ENCODE peak calls at places on chromosomes 13 and 19, in four cellular contexts. One of them, this sample, is unnamed.

GRCh38 chr13:80547885-80548284 is 207.0 kb upstream of the SPRY2 start:
- DNase-seq in T-helper 17 cell: no peak
- DNase-seq in SHP77: no peak
- DNase-seq in CD4-positive, alpha-beta memory T cell: no peak
- DNase-seq in this sample: no peak

GRCh38 chr19:44260695-44261446 is 1.2 kb downstream of the ZNF233 start:
- DNase-seq in T-helper 17 cell: no peak
- DNase-seq in SHP77: no peak
- DNase-seq in CD4-positive, alpha-beta memory T cell: no peak
- DNase-seq in this sample: no peak

GRCh38 chr13:41995946-41996345 is 35.0 kb upstream of the VWA8 start:
- DNase-seq in T-helper 17 cell: no peak
- DNase-seq in SHP77: no peak
- DNase-seq in CD4-positive, alpha-beta memory T cell: no peak
- DNase-seq in this sample: no peak

GRCh38 chr19:47310819-47311218 is 1.2 kb downstream of the C5AR1 start:
- DNase-seq in T-helper 17 cell: no peak
- DNase-seq in SHP77: peak; percentile 58
- DNase-seq in CD4-positive, alpha-beta memory T cell: no peak
- DNase-seq in this sample: no peak

GRCh38 chr13:30892966-30893365 is 13.1 kb upstream of the MEDAG start:
- DNase-seq in T-helper 17 cell: no peak
- DNase-seq in SHP77: no peak
- DNase-seq in CD4-positive, alpha-beta memory T cell: no peak
- DNase-seq in this sample: no peak

GRCh38 chr19:928471-929259 is 2.8 kb downstream of the ARID3A start:
- DNase-seq in T-helper 17 cell: no peak
- DNase-seq in SHP77: no peak
- DNase-seq in CD4-positive, alpha-beta memory T cell: no peak
- DNase-seq in this sample: no peak

GRCh38 chr13:40316301-40316700 is 350.1 kb downstream of the FOXO1 start:
- DNase-seq in T-helper 17 cell: no peak
- DNase-seq in SHP77: no peak
- DNase-seq in CD4-positive, alpha-beta memory T cell: no peak
- DNase-seq in this sample: no peak

GRCh38 chr19:15074371-15074770 is 7.6 kb upstream of the OR1I1 start:
- DNase-seq in T-helper 17 cell: no peak
- DNase-seq in SHP77: no peak
- DNase-seq in CD4-positive, alpha-beta memory T cell: no peak
- DNase-seq in this sample: no peak

GRCh38 chr13:29474991-29475390 is 120.5 kb downstream of the SLC7A1 start:
- DNase-seq in T-helper 17 cell: no peak
- DNase-seq in SHP77: no peak
- DNase-seq in CD4-positive, alpha-beta memory T cell: no peak
- DNase-seq in this sample: no peak

GRCh38 chr13:59568306-59568705 is 595.4 kb downstream of the DIAPH3 start:
- DNase-seq in T-helper 17 cell: no peak
- DNase-seq in SHP77: no peak
- DNase-seq in CD4-positive, alpha-beta memory T cell: no peak
- DNase-seq in this sample: no peak

GRCh38 chr19:58009666-58010301 is 7.2 kb upstream of the ZNF606 start:
- DNase-seq in T-helper 17 cell: no peak
- DNase-seq in SHP77: no peak
- DNase-seq in CD4-positive, alpha-beta memory T cell: peak; percentile 44
- DNase-seq in this sample: no peak

GRCh38 chr13:43725460-43725859 is 61.3 kb downstream of the ENOX1 start:
- DNase-seq in T-helper 17 cell: no peak
- DNase-seq in SHP77: no peak
- DNase-seq in CD4-positive, alpha-beta memory T cell: no peak
- DNase-seq in this sample: no peak

GRCh38 chr19:16572332-16573211 is at the start of gene SLC35E1:
- DNase-seq in T-helper 17 cell: peak; percentile 85
- DNase-seq in SHP77: peak; percentile 97
- DNase-seq in CD4-positive, alpha-beta memory T cell: peak; percentile 91
- DNase-seq in this sample: peak; percentile 85

GRCh38 chr19:17654993-17655392 is 33.2 kb downstream of the UNC13A start:
- DNase-seq in T-helper 17 cell: no peak
- DNase-seq in SHP77: no peak
- DNase-seq in CD4-positive, alpha-beta memory T cell: no peak
- DNase-seq in this sample: no peak

This sample was measured in activated effector memory CD4-positive, alpha-beta T cell treated with Interleukin-2 at 50 U/mL for 16 hours.